ENCODE peak calls at places on chromosome 7, in five cellular contexts. T, D, M, A and J are unnamed samples.

GRCh38 chr7:69599879-69600764 is 1.8 kb downstream of the AUTS2 start:
- DNase-seq in T (peak), D (no peak), M (peak), A (no peak), J (no peak)

GRCh38 chr7:136303162-136303561 is 326.0 kb upstream of the MTPN start:
- DNase-seq in T (no peak), D (no peak), M (no peak), A (no peak), J (no peak)

GRCh38 chr7:18087031-18087686 is 59.5 kb upstream of the PRPS1L1 start:
- DNase-seq in T (no peak), D (no peak), M (peak), A (no peak), J (no peak)

GRCh38 chr7:54988516-54988915 is 30.3 kb upstream of the EGFR start:
- DNase-seq in T (no peak), D (no peak), M (no peak), A (no peak), J (no peak)

GRCh38 chr7:43491984-43492383 is 90.9 kb upstream of the STK17A start:
- DNase-seq in T (no peak), D (no peak), M (no peak), A (no peak), J (no peak)

GRCh38 chr7:135508853-135509588 is 881 bp downstream of the CNOT4 start:
- DNase-seq in T (peak), D (no peak), M (peak), A (no peak), J (no peak)

GRCh38 chr7:132899833-132900232 is 182.1 kb downstream of the CHCHD3 start:
- DNase-seq in T (peak), D (no peak), M (no peak), A (no peak), J (no peak)

GRCh38 chr7:4820968-4821471 is 40.8 kb downstream of the PAPOLB start:
- DNase-seq in T (peak), D (no peak), M (no peak), A (no peak), J (no peak)

GRCh38 chr7:45922810-45923209 is 1.7 kb upstream of the IGFBP3 start:
- DNase-seq in T (no peak), D (no peak), M (no peak), A (no peak), J (no peak)

GRCh38 chr7:22420973-22421635 is 64.2 kb upstream of the RAPGEF5 start:
- DNase-seq in T (no peak), D (no peak), M (no peak), A (no peak), J (no peak)

GRCh38 chr7:150769768-150770167 is 30.4 kb downstream of the TMEM176B start:
- DNase-seq in T (no peak), D (no peak), M (no peak), A (no peak), J (no peak)

GRCh38 chr7:86818903-86819302 is 175.2 kb downstream of the GRM3 start:
- DNase-seq in T (no peak), D (no peak), M (no peak), A (no peak), J (no peak)

GRCh38 chr7:114860196-114860595 is 61.7 kb upstream of the MDFIC start:
- DNase-seq in T (no peak), D (no peak), M (no peak), A (no peak), J (no peak)

GRCh38 chr7:28383949-28384348 is 28.4 kb upstream of the CREB5 start:
- DNase-seq in T (no peak), D (no peak), M (no peak), A (no peak), J (no peak)

GRCh38 chr7:96792115-96792514 is 82.5 kb upstream of the SEM1 start:
- DNase-seq in T (no peak), D (no peak), M (no peak), A (no peak), J (no peak)

GRCh38 chr7:98105942-98106544 is 619 bp upstream of the LMTK2 start:
- DNase-seq in T (no peak), D (no peak), M (no peak), A (no peak), J (no peak)

GRCh38 chr7:142384508-142384922 is 126.7 kb upstream of the PRSS58 start:
- DNase-seq in T (no peak), D (no peak), M (no peak), A (no peak), J (peak)

DNA sequence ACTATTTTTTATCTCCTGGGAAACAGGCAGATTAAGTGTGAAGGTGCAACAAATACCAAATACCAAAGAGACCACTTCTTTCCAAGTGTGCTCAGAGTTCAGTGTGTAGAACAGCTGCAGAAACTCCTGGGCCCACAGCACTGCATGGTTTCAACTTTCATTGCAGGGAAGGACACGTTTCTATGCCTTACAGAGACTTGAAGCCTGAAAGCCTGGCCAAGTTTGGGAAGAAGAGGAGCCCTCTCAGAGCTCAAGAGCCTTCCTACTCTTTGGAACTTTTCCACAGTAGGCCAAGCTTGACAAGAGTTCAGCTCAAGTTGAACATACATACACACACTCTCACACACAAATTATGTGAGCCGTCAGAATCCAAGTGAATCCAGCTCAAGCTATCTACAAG is 2.5 kb downstream of the HOXA4 start:
- DNase-seq in T (no peak), D (no peak), M (no peak), A (no peak), J (no peak)
- TF ChIP-seq POLR2AphosphoS5 in T (no peak), D (no peak), M (no peak), A (no peak), J (no peak)

GRCh38 chr7:127974611-127975010 is 56.6 kb downstream of the LRRC4 start:
- DNase-seq in T (no peak), D (no peak), M (no peak), A (no peak), J (no peak)
- TF ChIP-seq REST in T (no peak), D (no peak), M (no peak), A (no peak), J (no peak)

GRCh38 chr7:151936207-151936606 is 20.0 kb upstream of the GALNTL5 start:
- DNase-seq in T (no peak), D (no peak), M (no peak), A (no peak), J (peak)

GRCh38 chr7:151945224-151945623 is 11.0 kb upstream of the GALNTL5 start:
- DNase-seq in T (no peak), D (no peak), M (no peak), A (no peak), J (no peak)

GRCh38 chr7:151938550-151938949 is 17.7 kb upstream of the GALNTL5 start:
- DNase-seq in T (no peak), D (no peak), M (no peak), A (no peak), J (no peak)

GRCh38 chr7:151941009-151941408 is 15.2 kb upstream of the GALNTL5 start:
- DNase-seq in T (no peak), D (no peak), M (peak), A (no peak), J (no peak)

DNA sequence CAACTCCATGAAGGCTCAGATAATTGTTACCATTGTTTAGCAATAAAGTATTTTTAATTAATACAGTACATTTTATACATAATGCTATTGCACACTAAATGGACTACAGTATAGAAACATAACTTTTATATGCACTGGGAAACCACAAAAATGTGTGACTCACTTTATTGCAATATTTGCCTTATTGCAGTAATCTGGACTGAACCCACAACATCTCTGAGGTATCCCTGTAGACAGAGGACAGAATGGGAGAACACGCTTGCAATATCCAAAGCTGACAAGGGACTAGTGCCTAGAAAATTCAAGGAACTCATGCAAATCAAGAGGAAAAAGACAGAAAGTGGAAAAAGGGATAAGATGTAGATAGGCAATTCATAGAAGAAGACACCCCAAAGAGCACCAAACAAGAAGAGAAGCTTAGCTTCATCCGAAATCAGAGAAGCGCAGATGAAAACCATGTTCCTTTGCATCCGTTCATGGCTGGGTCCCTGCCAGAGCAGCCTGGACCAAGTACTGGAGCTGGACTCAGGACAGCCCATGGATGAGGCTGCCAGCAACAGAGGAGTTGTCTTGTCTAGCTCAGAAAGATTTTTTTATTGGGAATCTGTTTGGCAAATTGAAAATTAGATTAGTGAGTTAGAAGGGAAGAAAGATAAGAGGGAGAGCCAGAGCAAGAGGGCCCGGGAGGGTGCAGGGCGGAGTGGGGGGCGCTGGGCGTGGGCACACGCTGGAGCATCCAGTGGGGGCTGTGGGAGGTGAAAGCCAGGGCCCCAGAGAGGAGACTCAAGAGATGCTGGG is 16.0 kb upstream of the GALNTL5 start:
- DNase-seq in T (peak), D (peak), M (no peak), A (no peak), J (peak)
- TF ChIP-seq POLR2AphosphoS5 in T (no peak), D (no peak), M (no peak), A (no peak), J (no peak)

GRCh38 chr7:138785587-138786437 is 12.0 kb upstream of the TMEM213 start:
- DNase-seq in T (no peak), D (no peak), M (no peak), A (peak), J (no peak)
- TF ChIP-seq REST in T (no peak), D (no peak), M (no peak), A (no peak), J (no peak)